ENCODE peak calls at places on chromosomes 2 and 18, in five cellular contexts. S is kidney epithelial cell; B is aorta; L is CD8-positive, alpha-beta T cell; T is left lung. X is an unnamed sample. For H3K27me3, the result is how much of the 10 kb centered on the place peaks cover.

GRCh38 chr2:104945866-104946265 is 92.0 kb downstream of the POU3F3 start:
- DNase-seq in L (no peak), T (no peak), S (no peak), B (no peak), X (peak)

GRCh38 chr2:143176606-143177005 is 47.4 kb downstream of the ARHGAP15 start:
- DNase-seq in B (no peak), T (no peak), S (no peak), L (peak), X (no peak)

GRCh38 chr2:129396980-129397599 is 582.4 kb upstream of the RAB6C start:
- DNase-seq in T (no peak), L (no peak), B (no peak), S (peak), X (peak)

GRCh38 chr2:185771396-185771795 is 32.8 kb downstream of the FSIP2 start:
- DNase-seq in L (no peak), B (no peak), T (peak), S (no peak), X (no peak)

GRCh38 chr2:39139511-39140237 is 18.8 kb upstream of the SOS1 start:
- DNase-seq in T (no peak), B (no peak), L (no peak), S (no peak), X (no peak)

GRCh38 chr2:181104512-181105121 is 124.2 kb downstream of the UBE2E3 start:
- DNase-seq in L (no peak), S (no peak), B (no peak), T (no peak), X (no peak)

GRCh38 chr2:85355073-85355410 is 473 bp downstream of the ELMOD3 start:
- DNase-seq in B (no peak), L (no peak), T (no peak), S (no peak), X (no peak)

GRCh38 chr2:237889016-237889415 is 29.6 kb downstream of the RAMP1 start:
- DNase-seq in B (peak), T (no peak), S (no peak), L (no peak), X (no peak)

GRCh38 chr2:181575024-181575649 is 81.8 kb downstream of the CERKL start:
- DNase-seq in L (no peak), S (no peak), B (no peak), T (no peak), X (no peak)

GRCh38 chr18:59459352-59460059 is 100.4 kb upstream of the LMAN1 start:
- DNase-seq in B (no peak), S (no peak), L (no peak), T (no peak), X (no peak)

GRCh38 chr2:205662389-205662965 is 19.8 kb upstream of the NRP2 start:
- DNase-seq in B (no peak), T (no peak), S (no peak), L (no peak), X (no peak)

GRCh38 chr2:150008901-150009300 is 421.3 kb upstream of the MMADHC start:
- DNase-seq in B (no peak), T (no peak), L (no peak), S (no peak), X (no peak)

GRCh38 chr2:98507940-98508689 is 63.5 kb downstream of the INPP4A start:
- DNase-seq in S (no peak), T (peak), L (no peak), B (no peak), X (no peak)

GRCh38 chr2:133045787-133046186 is 375.8 kb upstream of the LYPD1 start:
- DNase-seq in T (no peak), B (no peak), L (no peak), S (no peak), X (no peak)

GRCh38 chr2:235170536-235171510 is 219.0 kb downstream of the SH3BP4 start:
- DNase-seq in L (no peak), B (no peak), S (peak), T (no peak), X (no peak)

GRCh38 chr2:239355139-239355538 is 45.7 kb downstream of the HDAC4 start:
- DNase-seq in L (no peak), S (no peak), B (no peak), T (no peak), X (no peak)

GRCh38 chr18:35582899-35583558 is 1.5 kb downstream of the GALNT1 start:
- DNase-seq in B (no peak), T (no peak), L (no peak), S (peak), X (no peak)

GRCh38 chr2:205712508-205712907 is 30.2 kb downstream of the NRP2 start:
- DNase-seq in L (no peak), T (no peak), S (peak), B (no peak), X (no peak)

GRCh38 chr2:114753145-114753544 is 310.7 kb downstream of the DPP10 start:
- DNase-seq in T (no peak), S (no peak), L (no peak), B (no peak), X (no peak)

GRCh38 chr18:10482363-10482984 is 28.0 kb downstream of the APCDD1 start:
- DNase-seq in T (no peak), L (no peak), B (no peak), S (no peak), X (no peak)

GRCh38 chr18:73244411-73244810 is 376.6 kb upstream of the NETO1 start:
- DNase-seq in S (no peak), L (no peak), B (no peak), T (no peak), X (no peak)

DNA sequence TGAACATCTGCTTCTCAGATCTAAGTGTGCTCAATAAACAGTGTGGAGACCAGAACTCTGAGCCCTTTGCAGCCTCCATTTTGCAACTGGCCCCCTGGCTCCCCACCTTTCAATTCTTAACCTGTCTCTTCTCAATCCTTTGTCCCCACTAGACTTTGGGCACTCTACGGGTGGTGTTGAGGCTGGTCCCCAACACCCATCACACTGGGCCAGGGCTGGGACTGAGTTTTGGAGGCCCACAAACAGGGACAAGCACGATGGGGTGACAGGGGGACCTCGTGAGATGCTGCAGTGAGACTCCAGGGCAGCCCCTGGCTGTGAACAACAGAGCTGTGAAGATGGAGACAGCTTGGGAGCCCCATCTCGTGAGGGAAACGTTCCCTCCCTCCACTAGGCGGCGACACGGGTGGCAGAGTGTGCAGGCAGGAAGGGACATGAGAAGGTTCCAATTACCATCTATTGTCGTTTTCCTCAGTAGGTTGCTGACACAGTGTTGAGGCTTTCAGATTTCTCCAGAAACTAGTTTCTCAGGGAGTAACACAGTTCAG is 1.2 kb downstream of the ANKMY1 start:
- DNase-seq in B (peak), S (no peak), T (peak), L (peak), X (no peak)
- H3K4me3 ChIP-seq in B (no peak), S (no peak), T (no peak), L (no peak), X (no peak)

DNA sequence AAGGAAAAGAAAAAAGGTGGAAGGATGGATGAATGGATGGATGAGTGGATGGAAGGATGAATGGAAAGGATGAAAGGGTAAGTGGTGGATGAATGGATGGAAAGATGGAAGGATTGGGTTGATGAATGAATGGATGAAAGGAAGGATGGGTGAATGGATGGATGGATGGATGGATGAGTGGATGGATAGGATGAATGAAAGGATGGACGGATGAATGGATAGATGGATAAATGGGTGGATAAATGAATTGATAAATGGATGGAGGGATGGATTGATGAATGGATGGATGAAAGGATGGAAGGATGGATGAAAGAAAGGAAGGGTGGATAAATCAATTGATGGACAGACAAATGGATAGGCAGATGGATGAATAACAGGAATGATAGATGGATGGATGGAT is 48.2 kb upstream of the OTOF start:
- DNase-seq in B (no peak), S (no peak), L (no peak), T (no peak), X (no peak)
- H3K27me3 ChIP-seq in B (under half), S (under half), L (under half), T (under half), X (under half)

DNA sequence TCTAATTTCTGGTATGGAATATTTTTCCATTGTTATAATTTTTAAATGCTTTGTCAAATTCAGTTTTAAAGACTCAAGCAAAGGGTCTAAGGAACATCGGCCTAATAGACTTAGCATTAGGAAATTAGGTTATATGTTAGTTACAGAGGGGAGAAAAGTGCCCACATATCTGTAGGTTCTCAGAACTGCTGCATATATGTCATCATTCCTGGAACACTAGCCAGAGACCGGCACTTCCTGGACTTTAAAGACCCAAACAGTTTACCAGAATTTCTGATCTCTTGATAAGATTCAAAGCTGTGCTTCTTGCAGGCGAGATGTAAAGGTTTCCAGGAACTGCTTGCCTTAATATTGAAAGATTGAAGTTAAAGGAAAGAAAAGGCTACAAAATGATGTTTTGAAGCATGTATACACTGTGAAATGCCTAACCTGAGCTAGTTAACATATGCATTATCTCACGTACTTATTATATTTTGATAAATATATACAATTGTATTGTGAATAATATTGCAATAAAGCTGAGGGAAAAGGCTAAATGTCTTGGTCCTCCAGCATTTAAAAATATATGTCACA is 993.6 kb downstream of the LRP1B start:
- DNase-seq in B (no peak), T (no peak), S (no peak), L (no peak), X (no peak)
- H3K4me3 ChIP-seq in B (no peak), T (no peak), S (no peak), L (no peak), X (no peak)

DNA sequence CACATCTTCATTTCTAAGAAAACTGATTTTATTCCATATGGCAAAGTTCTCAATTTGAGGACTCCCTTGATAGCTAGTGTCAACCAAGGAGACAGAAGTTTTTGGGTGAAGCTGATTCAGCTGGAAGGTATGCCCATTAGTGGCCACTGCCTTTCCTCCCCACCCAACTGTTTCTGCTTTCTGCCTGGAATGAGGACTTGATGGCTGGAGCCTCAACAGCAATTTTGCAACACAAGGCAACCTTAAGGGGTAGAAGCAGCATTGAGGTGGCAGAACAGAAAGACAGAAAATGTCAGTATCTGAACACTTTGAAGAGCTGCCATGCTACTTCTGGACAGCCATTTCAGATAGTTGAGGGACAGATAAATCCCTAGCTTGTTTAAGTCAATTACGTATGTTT is 47.0 kb downstream of the INHBB start:
- DNase-seq in T (no peak), B (no peak), L (no peak), S (no peak), X (no peak)
- H3K27me3 ChIP-seq in T (under half), B (under half), L (under half), S (under half), X (under half)

GRCh38 chr2:226891780-226892590 is 56.1 kb downstream of the RHBDD1 start:
- DNase-seq in S (no peak), B (no peak), T (no peak), L (no peak), X (no peak)
- H3K4me3 ChIP-seq in S (no peak), B (no peak), T (no peak), L (no peak), X (no peak)

GRCh38 chr2:19748711-19749506 is 152.9 kb downstream of the TTC32 start:
- DNase-seq in S (no peak), T (no peak), B (no peak), L (no peak), X (no peak)

GRCh38 chr2:19749507-19749836 is 152.3 kb downstream of the TTC32 start:
- DNase-seq in T (no peak), B (no peak), S (no peak), L (no peak), X (no peak)

GRCh38 chr2:19746611-19747309 is 155.0 kb downstream of the TTC32 start:
- DNase-seq in B (no peak), S (no peak), T (no peak), L (no peak), X (no peak)

GRCh38 chr2:19747310-19748072 is 154.3 kb downstream of the TTC32 start:
- DNase-seq in S (no peak), L (no peak), B (no peak), T (no peak), X (no peak)

DNA sequence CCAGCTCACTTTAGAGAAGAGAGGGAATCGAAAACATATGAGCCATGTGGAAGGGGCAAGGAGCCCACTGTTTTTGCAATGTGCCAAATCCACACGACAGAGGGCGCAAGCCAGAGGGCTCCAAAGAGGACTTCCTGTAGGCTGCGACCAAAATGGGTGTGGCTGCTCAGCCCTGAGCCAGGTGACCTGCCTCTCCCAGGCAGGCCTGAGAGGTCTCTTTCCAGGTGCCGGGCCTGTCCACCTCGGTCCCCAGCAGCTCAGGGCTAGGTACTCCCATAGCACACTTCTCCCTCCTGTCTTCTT is 153.8 kb downstream of the TTC32 start:
- DNase-seq in S (no peak), B (no peak), T (no peak), L (no peak), X (no peak)
- H3K27me3 ChIP-seq in S (under half), B (under half), T (under half), L (under half), X (under half)

DNA sequence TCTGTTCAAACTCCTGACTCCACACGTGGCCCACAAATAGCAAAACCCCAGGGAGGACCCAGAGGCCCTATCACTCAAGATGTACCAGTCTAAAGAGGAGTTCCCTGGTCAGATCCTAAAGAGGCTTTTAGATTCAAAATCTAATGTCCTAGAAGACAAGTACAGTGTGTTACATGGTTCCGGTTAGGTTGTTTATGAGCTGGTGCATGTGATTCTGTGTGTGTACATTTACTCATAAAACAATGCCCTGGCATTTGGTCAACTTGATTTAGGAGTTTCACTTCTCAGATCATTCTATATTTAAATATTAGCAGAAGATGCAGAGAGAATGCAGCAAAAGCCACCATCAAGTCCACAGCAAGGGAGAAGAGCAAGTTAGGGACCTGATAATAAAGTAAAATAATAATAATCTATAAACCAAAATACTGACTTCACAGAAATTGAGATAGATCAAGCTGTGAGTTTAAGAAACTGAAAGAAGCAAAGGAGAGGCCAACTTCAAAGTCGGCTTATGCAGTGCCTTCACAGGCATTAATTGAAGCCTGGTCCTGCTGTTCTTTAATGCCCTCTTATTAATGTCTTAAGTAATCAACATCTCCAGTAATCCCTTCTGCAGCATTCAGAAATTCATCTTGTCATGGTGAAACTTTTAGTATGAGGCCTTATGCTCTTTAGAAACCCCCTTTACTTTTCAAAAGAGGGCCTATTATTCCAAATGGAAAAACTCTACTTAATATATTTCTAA is 4.2 kb upstream of the AP1S3 start:
- DNase-seq in B (no peak), L (no peak), S (no peak), T (no peak), X (no peak)
- H3K4me3 ChIP-seq in B (no peak), L (no peak), S (no peak), T (no peak), X (no peak)

GRCh38 chr2:148876589-148877402 is 1.8 kb downstream of the KIF5C start:
- DNase-seq in S (peak), T (peak), L (peak), B (no peak), X (peak)

GRCh38 chr2:148877403-148877740 is 2.3 kb downstream of the KIF5C start:
- DNase-seq in S (no peak), B (no peak), T (no peak), L (no peak), X (no peak)

GRCh38 chr2:148876190-148876588 is 1.2 kb downstream of the KIF5C start:
- DNase-seq in T (no peak), S (no peak), B (no peak), L (no peak), X (no peak)

GRCh38 chr2:148875387-148876051 is 492 bp downstream of the KIF5C start:
- DNase-seq in T (peak), L (no peak), S (no peak), B (no peak), X (no peak)

DNA sequence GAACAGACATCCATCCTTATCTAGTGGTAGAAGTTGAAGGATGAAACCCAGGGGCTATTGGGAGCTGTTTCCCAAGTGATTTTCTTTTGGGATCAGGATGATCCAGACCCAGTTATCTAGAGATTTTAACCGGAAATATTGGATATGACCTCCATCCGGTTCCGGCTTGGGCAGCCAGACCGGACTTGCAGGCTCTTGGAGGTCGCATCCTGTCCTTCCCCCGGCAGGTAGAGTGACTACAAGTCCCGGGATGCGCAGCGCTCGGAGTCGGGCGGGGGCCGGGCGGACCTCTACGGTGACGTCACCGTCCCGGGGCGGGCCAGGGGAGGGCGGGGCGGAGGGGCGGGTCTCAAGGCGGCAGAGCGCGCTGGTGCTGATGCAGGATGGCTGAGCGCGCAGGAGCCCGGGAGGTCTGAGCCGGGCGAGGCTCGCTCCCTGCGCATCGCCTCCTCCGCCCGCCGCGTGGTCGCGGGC is at the start of gene KIF5C:
- DNase-seq in L (peak), T (peak), B (peak), S (peak), X (peak)
- H3K27me3 ChIP-seq in L (under half), T (half or more), B (under half), S (under half), X (under half)

DNA sequence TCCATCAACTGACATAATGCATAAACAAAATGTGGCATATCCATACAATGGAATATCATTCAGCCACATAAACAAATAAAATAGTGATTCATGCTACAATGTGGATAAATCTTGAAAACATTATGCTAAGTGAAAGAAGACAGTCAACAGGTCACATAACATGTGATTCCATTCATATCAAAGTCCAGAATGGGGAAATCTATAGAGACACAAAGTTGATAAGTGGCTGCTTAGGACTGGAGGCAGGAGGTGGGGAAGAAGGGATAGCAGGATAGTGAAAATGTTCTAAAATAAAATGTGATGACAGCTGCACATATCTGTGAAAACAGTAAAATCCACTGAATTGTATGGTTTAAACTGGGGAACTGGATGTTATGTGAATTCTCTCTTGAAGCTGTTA is 18.7 kb downstream of the CFAP53 start:
- DNase-seq in T (no peak), B (no peak), L (no peak), S (no peak), X (no peak)
- H3K4me3 ChIP-seq in T (no peak), B (no peak), L (no peak), S (no peak), X (no peak)

GRCh38 chr2:171150694-171151285 is 9.9 kb downstream of the TLK1 start:
- DNase-seq in S (no peak), B (no peak), L (no peak), T (no peak), X (no peak)
- H3K27me3 ChIP-seq in S (under half), B (under half), L (under half), T (under half), X (under half)

X was measured in dorsolateral prefrontal cortex.